ENCODE peak calls at places on chromosome 16, in six cellular contexts. N, S, W, H, A and K are unnamed samples. For H3K9me3, the result is how much of the 10 kb centered on the place peaks cover.

GRCh38 chr16:3879258-3879886 is 1.1 kb downstream of the CREBBP start:
- DNase-seq in N (no peak), S (peak), W (no peak), H (no peak), A (no peak), K (peak)

GRCh38 chr16:59886021-59886420 is 1151.9 kb upstream of the GOT2 start:
- DNase-seq in N (no peak), S (peak), W (no peak), H (peak), A (no peak), K (no peak)

GRCh38 chr16:52561910-52562741 is 15.2 kb upstream of the TOX3 start:
- DNase-seq in N (peak), S (no peak), W (no peak), H (no peak), A (no peak), K (peak)

GRCh38 chr16:66364117-66364958 is 2.2 kb upstream of the CDH5 start:
- DNase-seq in N (no peak), S (peak), W (no peak), H (peak), A (no peak), K (no peak)

GRCh38 chr16:7602424-7602935 is 269.8 kb downstream of the RBFOX1 start:
- DNase-seq in N (no peak), S (no peak), W (no peak), H (no peak), A (no peak), K (no peak)

GRCh38 chr16:3907586-3907985 is 27.1 kb upstream of the CREBBP start:
- DNase-seq in N (no peak), S (no peak), W (no peak), H (no peak), A (no peak), K (peak)

GRCh38 chr16:26111900-26112299 is 420.1 kb downstream of the HS3ST4 start:
- DNase-seq in N (no peak), S (no peak), W (no peak), H (no peak), A (no peak), K (no peak)

GRCh38 chr16:30948087-30948955 is 547 bp upstream of the ORAI3 start:
- DNase-seq in N (peak), S (peak), W (peak), H (peak), A (peak), K (peak)

GRCh38 chr16:4795181-4795827 is at the start of gene SMIM22:
- DNase-seq in N (peak), S (peak), W (no peak), H (no peak), A (peak), K (peak)

GRCh38 chr16:3720418-3720817 is 3.1 kb upstream of the TRAP1 start:
- DNase-seq in N (no peak), S (no peak), W (no peak), H (no peak), A (no peak), K (no peak)

GRCh38 chr16:29231231-29231630 is 175.3 kb downstream of the NPIPB11 start:
- DNase-seq in N (no peak), S (peak), W (no peak), H (peak), A (no peak), K (no peak)

GRCh38 chr16:85479972-85480726 is 133.0 kb upstream of the GSE1 start:
- DNase-seq in N (no peak), S (no peak), W (no peak), H (no peak), A (peak), K (peak)

GRCh38 chr16:20397468-20398074 is 7.0 kb downstream of the PDILT start:
- DNase-seq in N (no peak), S (no peak), W (no peak), H (no peak), A (no peak), K (peak)

GRCh38 chr16:28304214-28304613 is 11.9 kb downstream of the SBK1 start:
- DNase-seq in N (no peak), S (no peak), W (no peak), H (no peak), A (peak), K (no peak)

GRCh38 chr16:70523621-70524405 is at the start of gene SF3B3:
- DNase-seq in N (peak), S (peak), W (no peak), H (peak), A (peak), K (peak)

GRCh38 chr16:23334421-23334853 is 32.3 kb downstream of the SCNN1B start:
- DNase-seq in N (no peak), S (no peak), W (no peak), H (no peak), A (no peak), K (no peak)

GRCh38 chr16:51146256-51146924 is 4.7 kb downstream of the SALL1 start:
- DNase-seq in N (no peak), S (no peak), W (no peak), H (no peak), A (no peak), K (no peak)

GRCh38 chr16:79598341-79599181 is 2.0 kb downstream of the MAF start:
- DNase-seq in N (peak), S (peak), W (no peak), H (peak), A (no peak), K (peak)

GRCh38 chr16:22424161-22424937 is 49.9 kb upstream of the CDR2 start:
- DNase-seq in N (no peak), S (peak), W (no peak), H (peak), A (no peak), K (no peak)

GRCh38 chr16:57661510-57661909 is 6.6 kb upstream of the ADGRG3 start:
- DNase-seq in N (no peak), S (no peak), W (no peak), H (no peak), A (no peak), K (no peak)
- H3K4me3 ChIP-seq in N (no peak), S (no peak), W (no peak), H (no peak), A (no peak), K (no peak)

DNA sequence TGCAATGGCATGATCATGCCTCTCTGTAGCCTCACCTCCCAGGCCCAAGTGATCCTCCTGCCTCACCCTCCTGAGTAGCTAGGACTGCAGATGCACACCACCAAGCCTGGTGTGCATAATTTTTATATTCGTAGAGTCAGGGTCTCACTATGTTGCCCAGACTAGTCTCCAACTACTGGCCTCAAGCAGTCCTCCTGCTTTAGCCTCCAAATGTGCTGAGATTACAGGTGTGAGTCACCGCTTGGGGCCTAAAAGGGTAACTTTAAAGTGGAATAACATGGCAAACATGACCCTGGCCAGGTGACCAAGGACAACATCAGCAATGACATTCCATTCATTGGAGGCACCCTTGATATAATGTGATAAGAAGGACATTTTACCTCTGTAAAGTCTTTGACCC is 26.1 kb downstream of the HSBP1 start:
- DNase-seq in N (no peak), S (no peak), W (no peak), H (no peak), A (no peak), K (no peak)
- H3K9me3 ChIP-seq in N (under half), S (under half), W (under half), H (under half), A (under half), K (under half)

GRCh38 chr16:11323551-11324336 is 21.5 kb upstream of the RMI2 start:
- DNase-seq in N (no peak), S (no peak), W (no peak), H (no peak), A (no peak), K (no peak)
- H3K27ac ChIP-seq in N (no peak), S (no peak), W (no peak), H (no peak), A (no peak), K (no peak)

GRCh38 chr16:57013902-57014301 is 24.5 kb downstream of the NLRC5 start:
- DNase-seq in N (no peak), S (no peak), W (no peak), H (no peak), A (no peak), K (no peak)
- H3K4me3 ChIP-seq in N (no peak), S (no peak), W (no peak), H (no peak), A (no peak), K (no peak)

GRCh38 chr16:89871895-89872294 is 1.5 kb upstream of the TCF25 start:
- DNase-seq in N (no peak), S (no peak), W (no peak), H (no peak), A (no peak), K (no peak)
- H3K9me3 ChIP-seq in N (under half), S (under half), W (under half), H (under half), A (under half), K (under half)

DNA sequence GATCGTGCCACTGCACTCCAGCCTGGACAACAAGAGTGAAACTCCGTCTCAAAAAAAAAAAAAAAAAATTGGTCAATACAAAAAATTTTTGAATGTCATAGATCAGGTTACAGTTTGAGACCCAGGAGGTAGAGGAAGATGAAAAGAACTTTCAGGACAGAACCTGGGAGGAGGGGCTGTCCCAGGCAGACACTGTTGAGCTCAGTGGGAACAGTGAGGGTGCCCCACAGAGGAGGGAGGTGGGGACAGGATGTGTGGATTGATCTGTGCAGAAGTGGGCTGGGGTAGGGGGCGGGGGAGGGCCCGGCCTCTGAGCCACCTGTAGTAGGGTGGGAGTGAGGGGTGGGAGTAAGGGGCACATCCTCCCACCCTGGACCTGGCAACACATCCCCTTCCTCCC is 58.3 kb downstream of the PRMT7 start:
- DNase-seq in N (no peak), S (no peak), W (no peak), H (no peak), A (no peak), K (no peak)
- H3K27ac ChIP-seq in N (no peak), S (no peak), W (no peak), H (no peak), A (no peak), K (no peak)